ENCODE peak calls at places on chromosome 11, in four cellular contexts. M is GM12878, Z is HepG2, O is K562. R is an unnamed sample.

GRCh38 chr11:59669611-59670009 is 773 bp upstream of the PATL1 start:
- DNase-seq in M (no peak), Z (no peak), O (peak), R (no peak)

GRCh38 chr11:67434395-67434881 is 3.0 kb downstream of the PTPRCAP start:
- DNase-seq in M (no peak), Z (no peak), O (no peak), R (no peak)

GRCh38 chr11:75298191-75298590 is 53.3 kb downstream of the ARRB1 start:
- DNase-seq in M (no peak), Z (no peak), O (no peak), R (no peak)

GRCh38 chr11:93089474-93090102 is 108.2 kb downstream of the SLC36A4 start:
- DNase-seq in M (no peak), Z (peak), O (no peak), R (no peak)

GRCh38 chr11:92797874-92798273 is 171.6 kb upstream of the MTNR1B start:
- DNase-seq in M (no peak), Z (no peak), O (no peak), R (no peak)

GRCh38 chr11:96132437-96132836 is 208.5 kb upstream of the MTMR2 start:
- DNase-seq in M (no peak), Z (peak), O (no peak), R (no peak)

GRCh38 chr11:101862410-101863233 is 52.2 kb upstream of the CEP126 start:
- DNase-seq in M (no peak), Z (peak), O (no peak), R (no peak)

GRCh38 chr11:8019671-8020597 is 32.8 kb downstream of the EIF3F start:
- DNase-seq in M (no peak), Z (no peak), O (no peak), R (peak)

GRCh38 chr11:1335811-1336761 is 26.7 kb upstream of the TOLLIP start:
- DNase-seq in M (no peak), Z (peak), O (peak), R (no peak)

GRCh38 chr11:28756977-28757376 is 648.8 kb downstream of the METTL15 start:
- DNase-seq in M (no peak), Z (no peak), O (no peak), R (no peak)

GRCh38 chr11:122343247-122343646 is 227.2 kb upstream of the BLID start:
- DNase-seq in M (no peak), Z (no peak), O (no peak), R (no peak)

GRCh38 chr11:105862736-105863367 is 159.2 kb downstream of the MSANTD4 start:
- DNase-seq in M (no peak), Z (peak), O (no peak), R (no peak)

GRCh38 chr11:13098067-13098466 is 89.0 kb downstream of the RASSF10 start:
- DNase-seq in M (no peak), Z (peak), O (no peak), R (no peak)

GRCh38 chr11:120912504-120912903 is 111.4 kb upstream of the TBCEL start:
- DNase-seq in M (no peak), Z (peak), O (no peak), R (no peak)

GRCh38 chr11:111665779-111666178 is 63.5 kb downstream of the SIK2 start:
- DNase-seq in M (no peak), Z (peak), O (peak), R (no peak)

GRCh38 chr11:90134420-90135003 is at the start of gene NAALAD2:
- DNase-seq in M (no peak), Z (peak), O (peak), R (peak)

GRCh38 chr11:29310706-29311342 is 706.0 kb downstream of the KCNA4 start:
- DNase-seq in M (no peak), Z (no peak), O (no peak), R (no peak)

GRCh38 chr11:13782395-13783080 is 114.1 kb downstream of the FAR1 start:
- DNase-seq in M (no peak), Z (no peak), O (no peak), R (no peak)

GRCh38 chr11:86162257-86162656 is 82.3 kb upstream of the EED start:
- DNase-seq in M (no peak), Z (no peak), O (peak), R (no peak)

GRCh38 chr11:65310756-65311155 is 3.9 kb upstream of the CDC42EP2 start:
- DNase-seq in M (no peak), Z (no peak), O (no peak), R (no peak)

GRCh38 chr11:85590848-85591483 is 36.2 kb downstream of the DLG2 start:
- DNase-seq in M (no peak), Z (peak), O (no peak), R (no peak)

GRCh38 chr11:98561877-98562395 is 458.8 kb upstream of the CNTN5 start:
- DNase-seq in M (no peak), Z (no peak), O (no peak), R (no peak)

GRCh38 chr11:61833478-61833877 is 5.4 kb downstream of the FADS2 start:
- DNase-seq in M (no peak), Z (no peak), O (no peak), R (no peak)

DNA sequence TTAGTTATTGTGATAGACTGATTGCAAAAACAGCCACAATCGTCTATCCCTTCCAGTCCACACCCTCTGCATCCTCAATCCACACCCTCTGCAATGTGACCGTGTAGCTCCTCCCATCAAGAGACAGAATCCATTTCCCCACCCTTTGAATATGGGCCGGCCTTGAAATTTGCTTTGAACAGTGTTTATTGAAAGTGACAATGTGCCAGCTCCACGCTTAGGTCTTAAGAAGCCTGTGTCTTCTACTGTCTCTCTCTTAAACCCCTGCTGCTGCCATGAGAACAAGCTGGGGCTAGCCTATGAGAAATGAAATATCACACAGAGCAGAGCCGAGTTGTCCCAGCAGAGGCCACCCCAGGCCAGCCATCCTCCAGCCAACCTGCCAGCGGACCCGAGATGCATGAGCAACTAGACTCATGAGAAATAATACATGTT is 22.3 kb upstream of the MICAL2 start:
- DNase-seq in M (no peak), Z (no peak), O (peak), R (no peak)
- TF ChIP-seq TAF1 in M (no peak), Z (no peak), O (no peak), R (no peak)

DNA sequence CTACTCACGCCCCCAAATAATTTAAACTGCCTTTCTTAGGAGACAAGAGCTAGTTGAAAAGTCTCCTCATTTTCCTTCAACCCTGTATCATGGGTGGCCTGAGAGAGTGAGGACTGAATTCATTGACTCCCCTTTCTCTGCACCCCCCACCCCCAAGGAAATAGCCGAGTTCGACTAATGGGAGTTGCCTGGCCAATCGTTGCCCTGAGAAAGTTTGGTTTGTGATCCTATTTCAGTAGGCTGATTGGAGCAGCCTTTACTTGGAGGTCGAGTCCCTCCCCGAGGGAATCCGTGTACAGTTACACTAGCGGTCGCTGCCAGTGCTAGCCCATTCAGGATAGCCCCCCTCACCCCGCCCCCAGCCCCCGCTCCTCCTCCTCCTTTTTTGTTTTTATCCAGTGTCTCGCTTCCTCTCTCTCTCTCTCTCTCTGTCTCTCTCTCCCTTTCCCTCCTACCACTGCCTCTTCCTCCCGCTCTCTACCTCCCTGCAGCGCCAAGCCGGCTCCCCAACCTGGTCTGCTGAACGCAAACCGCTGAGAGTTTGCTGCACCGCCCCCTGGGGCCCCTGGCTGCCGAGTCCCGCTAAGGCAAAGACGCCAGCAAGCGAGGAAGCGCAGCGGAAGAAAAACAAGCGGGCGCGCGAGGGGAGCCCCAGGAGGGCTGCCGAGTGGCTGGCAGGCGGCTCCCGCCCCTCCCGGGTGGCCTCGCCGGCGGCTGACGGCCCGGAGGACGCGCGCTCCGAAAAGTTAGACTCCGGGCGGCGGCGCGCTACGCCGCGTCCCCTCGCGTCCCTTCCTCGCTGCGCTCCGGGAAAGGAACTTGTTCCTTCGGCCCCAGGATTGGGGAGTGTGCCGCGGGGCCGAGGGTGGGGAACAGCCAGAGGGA is at the start of gene GRAMD1B:
- DNase-seq in M (no peak), Z (no peak), O (no peak), R (peak)
- TF ChIP-seq ATF2 in M (no peak), Z (no peak), O (no peak), R (no peak)

DNA sequence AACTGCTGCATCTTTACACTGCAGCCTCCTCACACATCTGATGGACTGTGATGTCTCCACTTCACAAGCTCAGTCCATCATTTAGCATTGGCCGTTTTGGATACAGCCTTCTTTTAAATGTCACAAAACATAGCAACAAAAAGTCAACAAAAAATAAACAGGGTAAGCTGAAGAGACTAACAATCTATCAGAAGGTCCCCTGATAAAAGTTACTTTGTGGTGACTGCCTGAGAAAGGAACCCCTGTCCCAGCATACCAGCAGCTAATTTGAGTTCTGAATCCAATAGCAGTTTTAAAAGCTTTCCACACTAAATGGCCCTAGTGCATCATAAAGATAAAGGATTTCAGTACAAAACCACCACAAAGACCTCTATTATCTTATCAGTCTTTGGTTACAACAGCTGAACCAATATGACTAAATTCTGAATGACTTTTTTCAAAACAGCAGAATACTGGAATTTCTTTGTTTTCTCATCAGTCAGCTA is 162.4 kb downstream of the SOX6 start:
- DNase-seq in M (no peak), Z (peak), O (no peak), R (no peak)
- TF ChIP-seq ATF3 in M (no peak), Z (no peak), O (no peak), R (no peak)

GRCh38 chr11:119106564-119107537 is at the start of gene C2CD2L:
- DNase-seq in M (peak), Z (peak), O (peak), R (peak)

GRCh38 chr11:119109843-119110242 is 2.7 kb downstream of the C2CD2L start:
- DNase-seq in M (no peak), Z (no peak), O (no peak), R (no peak)

GRCh38 chr11:119108857-119109221 is 1.7 kb downstream of the C2CD2L start:
- DNase-seq in M (no peak), Z (peak), O (no peak), R (no peak)

GRCh38 chr11:119108151-119108856 is 1.2 kb downstream of the C2CD2L start:
- DNase-seq in M (no peak), Z (peak), O (peak), R (no peak)

GRCh38 chr11:119107538-119108150 is 500 bp downstream of the C2CD2L start:
- DNase-seq in M (no peak), Z (no peak), O (peak), R (no peak)
- TF ChIP-seq TAF1 in M (no peak), Z (no peak), O (no peak), R (no peak)